ENCODE peak calls at places on chromosomes 2 and 18, in four cellular contexts. E is memory B cell, J is nucleus accumbens, Y is activated gamma-delta T cell. C is an unnamed sample.

GRCh38 chr2:120287183-120288015 is 34.7 kb downstream of the RALB start:
- DNase-seq in E (no peak), J (no peak), Y (no peak), C (no peak)

GRCh38 chr2:131584380-131584779 is 56.7 kb downstream of the CCDC74A start:
- DNase-seq in E (no peak), J (no peak), Y (no peak), C (no peak)

GRCh38 chr2:147460140-147460539 is 384.7 kb upstream of the ACVR2A start:
- DNase-seq in E (no peak), J (no peak), Y (no peak), C (no peak)

GRCh38 chr2:165874445-165875039 is 79.0 kb downstream of the TTC21B start:
- DNase-seq in E (peak; percentile 51), J (no peak), Y (no peak), C (no peak)

GRCh38 chr2:145543155-145543554 is 1023.2 kb upstream of the ZEB2 start:
- DNase-seq in E (no peak), J (no peak), Y (no peak), C (no peak)

GRCh38 chr2:212520340-212520739 is 18.3 kb downstream of the ERBB4 start:
- DNase-seq in E (no peak), J (no peak), Y (no peak), C (no peak)

GRCh38 chr2:17422066-17422465 is 96.2 kb downstream of the RAD51AP2 start:
- DNase-seq in E (no peak), J (no peak), Y (no peak), C (no peak)

GRCh38 chr2:147099845-147100244 is 745.0 kb upstream of the ACVR2A start:
- DNase-seq in E (no peak), J (no peak), Y (no peak), C (no peak)

GRCh38 chr2:236968101-236968886 is 117.4 kb upstream of the COPS8 start:
- DNase-seq in E (no peak), J (no peak), Y (no peak), C (no peak)

GRCh38 chr18:24342347-24342746 is 55.3 kb downstream of the OSBPL1A start:
- DNase-seq in E (no peak), J (no peak), Y (no peak), C (no peak)

GRCh38 chr2:102070058-102070642 is 72.4 kb upstream of the IL1R1 start:
- DNase-seq in E (no peak), J (no peak), Y (no peak), C (peak; percentile 92)

GRCh38 chr18:45642802-45643201 is 27.5 kb downstream of the SLC14A2 start:
- DNase-seq in E (no peak), J (no peak), Y (no peak), C (no peak)

GRCh38 chr18:44942073-44942472 is 261.4 kb downstream of the SETBP1 start:
- DNase-seq in E (no peak), J (no peak), Y (no peak), C (no peak)

GRCh38 chr18:11987527-11987926 is 6.2 kb downstream of the IMPA2 start:
- DNase-seq in E (no peak), J (no peak), Y (no peak), C (no peak)

GRCh38 chr18:36321636-36322407 is 24.3 kb downstream of the FHOD3 start:
- DNase-seq in E (no peak), J (no peak), Y (no peak), C (no peak)

GRCh38 chr2:192983173-192983572 is 788.4 kb upstream of the TMEFF2 start:
- DNase-seq in E (no peak), J (no peak), Y (no peak), C (no peak)

GRCh38 chr2:241564596-241565411 is 6.3 kb downstream of the BOK start:
- DNase-seq in E (no peak), J (no peak), Y (no peak), C (no peak)

GRCh38 chr2:145957929-145958328 is 1438.0 kb upstream of the ZEB2 start:
- DNase-seq in E (no peak), J (no peak), Y (no peak), C (no peak)

GRCh38 chr18:35193313-35193712 is 47.5 kb upstream of the ZNF397 start:
- DNase-seq in E (no peak), J (no peak), Y (no peak), C (no peak)

GRCh38 chr18:22346968-22347611 is 70.6 kb downstream of the CTAGE1 start:
- DNase-seq in E (no peak), J (no peak), Y (no peak), C (peak; percentile 89)

GRCh38 chr2:10378189-10378588 is 69.9 kb downstream of the ODC1 start:
- DNase-seq in E (peak; percentile 57), J (no peak), Y (no peak), C (no peak)

GRCh38 chr2:64606495-64607363 is 47.0 kb downstream of the SERTAD2 start:
- DNase-seq in E (peak; percentile 84), J (peak; percentile 12), Y (peak; percentile 47), C (peak; percentile 88)

GRCh38 chr2:25977768-25978167 is 4.5 kb downstream of the KIF3C start:
- DNase-seq in E (no peak), J (no peak), Y (no peak), C (no peak)

GRCh38 chr2:206915136-206915535 is 24.2 kb upstream of the CPO start:
- DNase-seq in E (no peak), J (no peak), Y (no peak), C (no peak)

GRCh38 chr2:215773728-215774127 is 239.6 kb downstream of the MREG start:
- DNase-seq in E (no peak), J (no peak), Y (no peak), C (no peak)

GRCh38 chr18:10139783-10140410 is 226.1 kb downstream of the VAPA start:
- DNase-seq in E (no peak), J (no peak), Y (no peak), C (no peak)

GRCh38 chr2:138730497-138731030 is 49.6 kb downstream of the NXPH2 start:
- DNase-seq in E (no peak), J (no peak), Y (no peak), C (no peak)

GRCh38 chr2:180944372-180944771 is 36.0 kb upstream of the UBE2E3 start:
- DNase-seq in E (no peak), J (no peak), Y (no peak), C (no peak)

GRCh38 chr2:199968126-199968525 is 12.7 kb downstream of the MAIP1 start:
- DNase-seq in E (no peak), J (no peak), Y (no peak), C (no peak)

GRCh38 chr2:160054984-160055725 is 7.3 kb downstream of the PLA2R1 start:
- DNase-seq in E (no peak), J (no peak), Y (no peak), C (no peak)

GRCh38 chr2:114714316-114714715 is 271.9 kb downstream of the DPP10 start:
- DNase-seq in E (no peak), J (no peak), Y (no peak), C (no peak)

GRCh38 chr2:27496357-27497287 is at the start of gene GCKR:
- DNase-seq in E (no peak), J (no peak), Y (no peak), C (no peak)

GRCh38 chr2:190497428-190497827 is 37.1 kb downstream of the NEMP2 start:
- DNase-seq in E (no peak), J (no peak), Y (no peak), C (no peak)

GRCh38 chr2:197174539-197175094 is 136.0 kb downstream of the ANKRD44 start:
- DNase-seq in E (no peak), J (no peak), Y (no peak), C (no peak)

GRCh38 chr18:25896178-25896780 is 194.1 kb downstream of the SS18 start:
- DNase-seq in E (peak; percentile 15), J (no peak), Y (no peak), C (no peak)

GRCh38 chr2:28391564-28392296 is 928 bp upstream of the FOSL2 start:
- DNase-seq in E (peak; percentile 29), J (no peak), Y (peak; percentile 52), C (peak; percentile 97)